ENCODE peak calls at places on chromosomes 2 and 18, in ten cellular contexts. E is stimulated activated naive CD8-positive, alpha-beta T cell treated with anti-CD3 and anti-CD28 coated beads, Interleukin-15, Interleukin-2, amounts not matched to agents 100 U/mL and 50 U/mL, for 24 hours; M is GM20000; G is mucosa of descending colon; R is stimulated activated CD4-positive, alpha-beta T cell treated with anti-CD3 and anti-CD28 coated beads, Interleukin-4, amount 100 ng/mL, for 4 hours; H is GM04504; W is glomerular endothelial cell; P is DMS153; N is GF-D8; L is NCI-H2081. Y is an unnamed sample.

GRCh38 chr2:197307933-197308521 is 2.6 kb downstream of the ANKRD44 start:
- DNase-seq in R (no peak), H (no peak), N (peak), W (no peak), M (peak), L (no peak), P (no peak), G (peak), E (peak), Y (no peak)

GRCh38 chr18:55500316-55501086 is 87.5 kb downstream of the TCF4 start:
- DNase-seq in H (no peak), L (no peak), G (no peak), N (no peak), R (no peak), E (no peak), W (no peak), P (no peak), M (no peak), Y (no peak)

GRCh38 chr18:34837769-34838194 is 127.7 kb downstream of the DTNA start:
- DNase-seq in M (no peak), G (no peak), E (no peak), L (no peak), N (no peak), H (no peak), R (no peak), P (no peak), W (no peak), Y (no peak)

GRCh38 chr18:8882632-8883408 is 177.5 kb downstream of the MTCL1 start:
- DNase-seq in H (no peak), M (no peak), G (no peak), P (no peak), R (no peak), L (no peak), N (no peak), E (peak), W (no peak), Y (no peak)

GRCh38 chr18:8329186-8329771 is 280.0 kb upstream of the RAB12 start:
- DNase-seq in W (no peak), P (no peak), R (no peak), M (no peak), L (no peak), E (no peak), N (no peak), G (no peak), H (no peak), Y (no peak)

GRCh38 chr2:58428553-58429284 is 187.6 kb upstream of the FANCL start:
- DNase-seq in H (no peak), G (no peak), N (no peak), R (no peak), L (peak), E (no peak), P (peak), W (no peak), M (peak), Y (no peak)

GRCh38 chr2:118710481-118710880 is 137.0 kb downstream of the EN1 start:
- DNase-seq in L (no peak), P (no peak), H (no peak), E (no peak), W (no peak), G (no peak), N (no peak), R (no peak), M (no peak), Y (no peak)

GRCh38 chr2:80256396-80257167 is 48.0 kb downstream of the LRRTM1 start:
- DNase-seq in G (no peak), W (no peak), R (no peak), E (no peak), H (peak), N (no peak), M (no peak), L (no peak), P (peak), Y (no peak)

GRCh38 chr2:67485431-67485830 is 88.3 kb downstream of the ETAA1 start:
- DNase-seq in P (no peak), W (no peak), M (no peak), H (peak), R (no peak), E (no peak), G (no peak), L (no peak), N (no peak), Y (no peak)

GRCh38 chr2:39232141-39232540 is 11.6 kb downstream of the CDKL4 start:
- DNase-seq in G (no peak), W (no peak), P (no peak), N (no peak), E (no peak), M (no peak), H (peak), R (no peak), L (no peak), Y (no peak)

GRCh38 chr2:98702896-98703620 is 27.9 kb downstream of the MGAT4A start:
- DNase-seq in L (no peak), R (no peak), E (no peak), H (no peak), G (no peak), W (no peak), M (no peak), N (no peak), P (no peak), Y (no peak)

GRCh38 chr2:178279142-178279541 is 84.8 kb downstream of the OSBPL6 start:
- DNase-seq in E (no peak), L (no peak), N (no peak), M (no peak), G (no peak), R (no peak), W (peak), P (no peak), H (peak), Y (no peak)

GRCh38 chr2:104867351-104868080 is 13.6 kb downstream of the POU3F3 start:
- DNase-seq in H (no peak), R (no peak), G (no peak), W (no peak), L (no peak), N (no peak), M (peak), P (no peak), E (no peak), Y (no peak)

GRCh38 chr2:65608966-65609365 is 176.6 kb upstream of the SPRED2 start:
- DNase-seq in G (no peak), N (no peak), R (no peak), L (no peak), H (no peak), M (no peak), E (no peak), P (no peak), W (no peak), Y (no peak)

GRCh38 chr2:113233593-113234550 is 44.8 kb downstream of the PAX8 start:
- DNase-seq in E (peak), H (no peak), L (no peak), N (no peak), P (no peak), W (no peak), G (no peak), R (no peak), M (peak), Y (no peak)

GRCh38 chr2:182426082-182426914 is 538 bp downstream of the PDE1A start:
- DNase-seq in H (no peak), G (no peak), N (no peak), R (no peak), E (no peak), P (no peak), W (no peak), M (no peak), L (no peak), Y (no peak)

GRCh38 chr2:240246173-240246820 is 105.8 kb upstream of the OTOS start:
- DNase-seq in G (no peak), R (no peak), N (no peak), E (no peak), P (no peak), L (no peak), M (no peak), W (no peak), H (no peak), Y (no peak)

GRCh38 chr2:235868224-235868623 is 300.0 kb downstream of the GBX2 start:
- DNase-seq in N (no peak), L (no peak), W (no peak), R (no peak), E (no peak), P (no peak), G (no peak), M (no peak), H (no peak), Y (no peak)

GRCh38 chr2:17813015-17813741 is 3.1 kb upstream of the MSGN1 start:
- DNase-seq in R (no peak), W (no peak), G (no peak), H (peak), M (no peak), L (no peak), P (no peak), E (no peak), N (no peak), Y (no peak)

GRCh38 chr2:62042944-62043343 is 137.5 kb downstream of the COMMD1 start:
- DNase-seq in L (no peak), H (no peak), M (no peak), W (no peak), G (no peak), E (no peak), R (no peak), P (no peak), N (no peak), Y (no peak)

GRCh38 chr18:34457761-34458160 is 233.0 kb upstream of the NOL4 start:
- DNase-seq in H (no peak), L (no peak), P (no peak), M (no peak), E (no peak), N (no peak), R (no peak), W (no peak), G (no peak), Y (no peak)

GRCh38 chr2:191703079-191703725 is 25.3 kb downstream of the NABP1 start:
- DNase-seq in G (no peak), L (no peak), W (no peak), H (no peak), E (no peak), M (no peak), P (no peak), R (no peak), N (no peak), Y (no peak)

GRCh38 chr2:61853086-61853847 is 593 bp downstream of the FAM161A start:
- DNase-seq in G (peak), W (no peak), M (peak), N (no peak), R (no peak), E (peak), P (no peak), L (peak), H (no peak), Y (peak)

GRCh38 chr2:236870401-236870800 is 215.3 kb upstream of the COPS8 start:
- DNase-seq in H (no peak), R (no peak), M (no peak), G (no peak), P (no peak), W (no peak), L (no peak), E (no peak), N (no peak), Y (no peak)

GRCh38 chr2:135997380-135997779 is 12.0 kb upstream of the DARS1 start:
- DNase-seq in N (no peak), M (peak), G (peak), H (no peak), P (no peak), E (peak), L (no peak), R (no peak), W (no peak), Y (no peak)

Y was measured in NCI-H1930.